ENCODE peak calls at places on chromosomes 13 and 19, in eight cellular contexts. M is dorsolateral prefrontal cortex, R is kidney epithelial cell, F is endothelial cell of umbilical vein, E is breast epithelium, U is MM.1S, T is colonic mucosa, Z is GM23248. C is an unnamed sample.
A peak's percentile ranks its signal among the peaks of the same experiment; 100 is the strongest.

GRCh38 chr13:20997301-20998061 is 63.9 kb downstream of the LATS2 start:
- DNase-seq in M (no peak), R (peak; percentile 43), F (peak; percentile 65), E (no peak), U (no peak), T (no peak), Z (peak; percentile 99), C (peak; percentile 94)

GRCh38 chr19:14674764-14675163 is at the start of gene ADGRE3:
- DNase-seq in M (no peak), R (no peak), F (no peak), E (no peak), U (no peak), T (no peak), Z (peak; percentile 5), C (no peak)

GRCh38 chr13:77544365-77544764 is 8.9 kb downstream of the SCEL start:
- DNase-seq in M (no peak), R (no peak), F (peak; percentile 71), E (peak; percentile 54), U (no peak), T (peak; percentile 19), Z (peak; percentile 17), C (peak; percentile 38)

GRCh38 chr13:40550130-40550529 is 116.3 kb downstream of the FOXO1 start:
- DNase-seq in M (no peak), R (no peak), F (no peak), E (no peak), U (no peak), T (no peak), Z (peak; percentile 14), C (no peak)

GRCh38 chr19:47284324-47284899 is 9.7 kb downstream of the INAFM1 start:
- DNase-seq in M (no peak), R (no peak), F (peak; percentile 57), E (no peak), U (peak; percentile 64), T (peak; percentile 62), Z (peak; percentile 53), C (peak; percentile 85)

GRCh38 chr13:52345048-52345447 is 60.9 kb downstream of the THSD1 start:
- DNase-seq in M (no peak), R (no peak), F (peak; percentile 77), E (no peak), U (no peak), T (no peak), Z (peak; percentile 59), C (peak; percentile 22)

GRCh38 chr19:16330368-16330801 is 5.8 kb downstream of the KLF2 start:
- DNase-seq in M (peak; percentile 52), R (peak; percentile 84), F (peak; percentile 81), E (peak; percentile 63), U (peak; percentile 97), T (peak; percentile 69), Z (peak; percentile 98), C (peak; percentile 79)

GRCh38 chr19:40467007-40467565 is 285 bp downstream of the SPTBN4 start:
- DNase-seq in M (no peak), R (no peak), F (no peak), E (no peak), U (no peak), T (no peak), Z (peak; percentile 51), C (peak; percentile 48)

GRCh38 chr13:71866173-71867091 is 572 bp downstream of the DACH1 start:
- DNase-seq in M (no peak), R (no peak), F (peak; percentile 51), E (peak; percentile 51), U (peak; percentile 32), T (peak; percentile 40), Z (peak; percentile 24), C (peak; percentile 24)

GRCh38 chr19:29620931-29621351 is 14.9 kb downstream of the POP4 start:
- DNase-seq in M (no peak), R (no peak), F (no peak), E (no peak), U (no peak), T (no peak), Z (no peak), C (no peak)

GRCh38 chr19:6098574-6098973 is 11.7 kb downstream of the RFX2 start:
- DNase-seq in M (no peak), R (no peak), F (no peak), E (no peak), U (no peak), T (no peak), Z (peak; percentile 41), C (no peak)

GRCh38 chr19:49704888-49705642 is 14.1 kb downstream of the CPT1C start:
- DNase-seq in M (no peak), R (no peak), F (no peak), E (no peak), U (no peak), T (no peak), Z (no peak), C (no peak)

GRCh38 chr13:44075113-44075512 is 195.4 kb downstream of the LACC1 start:
- DNase-seq in M (no peak), R (no peak), F (no peak), E (no peak), U (no peak), T (no peak), Z (no peak), C (no peak)

GRCh38 chr19:48123907-48124675 is 13.5 kb upstream of the PLA2G4C start:
- DNase-seq in M (no peak), R (peak; percentile 60), F (peak; percentile 96), E (no peak), U (no peak), T (no peak), Z (peak; percentile 81), C (peak; percentile 34)

GRCh38 chr13:48994731-48995130 is 19.0 kb downstream of the FNDC3A start:
- DNase-seq in M (no peak), R (no peak), F (no peak), E (no peak), U (no peak), T (no peak), Z (peak; percentile 37), C (peak; percentile 28)

GRCh38 chr13:109155301-109155761 is 525.9 kb downstream of the MYO16 start:
- DNase-seq in M (no peak), R (no peak), F (peak; percentile 63), E (no peak), U (no peak), T (no peak), Z (peak; percentile 54), C (no peak)

GRCh38 chr19:49231389-49231788 is 73.8 kb downstream of the TRPM4 start:
- DNase-seq in M (no peak), R (no peak), F (no peak), E (no peak), U (peak; percentile 42), T (no peak), Z (no peak), C (no peak)

GRCh38 chr19:8307400-8307964 is 676 bp downstream of the CD320 start:
- DNase-seq in M (peak; percentile 40), R (no peak), F (no peak), E (no peak), U (peak; percentile 11), T (peak; percentile 45), Z (peak; percentile 42), C (no peak)

GRCh38 chr19:40741527-40742390 is 8.5 kb downstream of the ACTMAP start:
- DNase-seq in M (no peak), R (no peak), F (no peak), E (no peak), U (no peak), T (no peak), Z (no peak), C (no peak)

GRCh38 chr13:103210348-103210747 is 144.1 kb upstream of the SLC10A2 start:
- DNase-seq in M (no peak), R (no peak), F (no peak), E (no peak), U (no peak), T (no peak), Z (no peak), C (no peak)

GRCh38 chr19:35314858-35315470 is 14.0 kb upstream of the CD22 start:
- DNase-seq in M (no peak), R (no peak), F (no peak), E (no peak), U (no peak), T (no peak), Z (no peak), C (no peak)

DNA sequence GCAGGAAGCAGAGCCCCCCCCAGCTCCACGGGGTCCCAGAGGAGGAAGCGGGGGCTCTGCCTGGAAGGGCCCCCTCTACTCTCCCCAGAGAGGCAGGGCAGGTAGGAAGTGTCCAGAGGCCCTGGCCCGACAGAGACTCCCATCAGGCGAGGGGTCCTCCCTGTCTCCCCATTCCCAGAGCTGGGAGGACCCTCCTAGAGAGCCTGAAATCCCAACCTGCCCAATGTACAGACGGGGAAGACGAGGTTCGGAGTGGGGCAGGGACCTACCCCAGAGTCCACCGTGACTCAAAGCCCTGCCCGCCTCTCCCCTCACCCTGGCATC is 1.1 kb downstream of the TLE2 start:
- DNase-seq in M (no peak), R (no peak), F (no peak), E (no peak), U (no peak), T (no peak), Z (no peak), C (no peak)
- H3K27me3 ChIP-seq in M (no peaks in the 10 kb centered on the region), R (peaks cover 60% of the 10 kb centered on the region), F (peaks cover 8% of the 10 kb centered on the region), E (no peaks in the 10 kb centered on the region), U (peaks cover 95% of the 10 kb centered on the region), T (no peaks in the 10 kb centered on the region), Z (no peaks in the 10 kb centered on the region), C (peaks cover 23% of the 10 kb centered on the region)

GRCh38 chr13:46489586-46490023 is 63.4 kb upstream of the LRCH1 start:
- DNase-seq in M (no peak), R (peak; percentile 10), F (no peak), E (no peak), U (no peak), T (no peak), Z (peak; percentile 96), C (peak; percentile 96)
- H3K4me3 ChIP-seq in M (no peak overlapping the region), R (no peak overlapping the region), F (no peak overlapping the region), E (no peak overlapping the region), U (no peak overlapping the region), T (no peak overlapping the region), Z (peak overlapping the region; percentile 39), C (peak overlapping the region; percentile 61)

DNA sequence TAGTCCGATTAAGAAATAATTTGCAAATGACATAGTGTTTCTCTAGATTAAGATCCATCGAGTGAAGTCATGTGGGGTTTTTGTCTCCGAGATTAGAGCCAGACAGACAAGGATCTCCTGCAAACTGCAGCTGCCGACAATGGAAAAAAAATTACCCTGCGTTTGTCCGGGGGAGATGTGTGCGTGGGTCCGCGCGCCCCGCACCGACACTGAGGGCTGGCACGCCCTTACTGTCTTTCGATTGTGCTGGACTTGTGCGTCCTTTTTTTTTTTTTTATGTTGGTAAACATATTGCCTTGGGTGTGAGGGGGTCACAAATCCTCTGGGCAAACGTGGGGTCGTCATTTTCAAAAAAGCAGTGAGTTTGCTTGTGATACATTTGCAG is 11.9 kb upstream of the SOX1 start:
- DNase-seq in M (no peak), R (no peak), F (no peak), E (no peak), U (no peak), T (no peak), Z (no peak), C (no peak)
- H3K27me3 ChIP-seq in M (peaks cover 74% of the 10 kb centered on the region), R (peaks cover 79% of the 10 kb centered on the region), F (peaks cover 81% of the 10 kb centered on the region), E (peaks cover 98% of the 10 kb centered on the region), U (peaks cover 3% of the 10 kb centered on the region), T (peaks cover 93% of the 10 kb centered on the region), Z (peaks cover 74% of the 10 kb centered on the region), C (peaks cover 71% of the 10 kb centered on the region)

DNA sequence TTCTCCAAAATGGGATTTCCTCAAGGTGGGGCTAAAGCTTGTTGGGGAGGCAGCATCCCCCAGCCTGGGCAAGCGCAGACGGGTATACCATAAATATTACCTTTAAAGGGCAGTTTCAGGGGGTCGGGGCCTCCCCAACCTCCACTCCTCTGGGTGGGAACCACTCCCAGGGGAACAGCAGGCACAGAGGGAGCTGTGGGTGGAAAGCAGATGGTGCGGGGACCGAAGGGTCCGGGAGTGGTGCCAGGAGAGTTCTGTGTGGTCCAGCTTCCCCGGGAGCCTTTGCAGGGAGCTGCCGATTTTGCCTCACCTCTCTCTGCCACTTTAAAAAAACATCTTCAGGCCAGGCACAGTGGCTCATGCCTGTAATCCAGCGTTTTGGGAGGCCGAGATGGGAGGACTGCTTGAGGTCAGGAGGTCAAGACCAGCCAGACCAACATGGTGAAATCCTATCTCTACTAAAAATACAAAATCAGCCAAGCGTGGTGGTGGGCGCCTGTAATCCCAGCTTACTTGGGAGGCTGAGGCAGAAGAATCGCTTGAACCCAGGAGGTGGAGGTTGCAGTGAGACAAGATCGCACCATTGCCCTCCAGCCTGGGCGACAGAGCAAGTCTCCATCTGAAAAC is 5.5 kb downstream of the MAST3 start:
- DNase-seq in M (peak; percentile 77), R (no peak), F (no peak), E (no peak), U (no peak), T (no peak), Z (no peak), C (no peak)
- H3K4me3 ChIP-seq in M (no peak overlapping the region), R (no peak overlapping the region), F (no peak overlapping the region), E (no peak overlapping the region), U (no peak overlapping the region), T (no peak overlapping the region), Z (no peak overlapping the region), C (no peak overlapping the region)

C was measured in adipocyte.